ENCODE peak calls at places on chromosomes 1 and 21, in five cellular contexts. I, Z, M, S and Q are unnamed samples.

GRCh38 chr1:159900086-159900680 is at the start of gene CFAP45:
- DNase-seq in S (peak; percentile 85), I (peak; percentile 94), Z (peak; percentile 92), M (peak; percentile 95), Q (no peak)

GRCh38 chr1:218674280-218674773 is 329.2 kb downstream of the TGFB2 start:
- DNase-seq in Z (peak; percentile 93), I (no peak), S (peak; percentile 83), M (peak; percentile 73), Q (peak; percentile 94)

GRCh38 chr1:35864813-35865212 is 18.2 kb upstream of the AGO1 start:
- DNase-seq in M (no peak), Z (no peak), I (no peak), S (peak; percentile 8), Q (no peak)

GRCh38 chr1:218930879-218931278 is 242.8 kb upstream of the LYPLAL1 start:
- DNase-seq in I (no peak), M (peak; percentile 3), Z (no peak), S (peak; percentile 89), Q (no peak)

GRCh38 chr1:225477296-225477911 is 49.6 kb upstream of the LBR start:
- DNase-seq in I (no peak), Z (no peak), M (no peak), S (no peak), Q (no peak)

GRCh38 chr21:32624726-32625125 is 12.5 kb upstream of the CFAP298 start:
- DNase-seq in I (no peak), M (peak; percentile 72), S (peak; percentile 7), Z (peak; percentile 34), Q (peak; percentile 40)

GRCh38 chr1:27332536-27333281 is 9.1 kb upstream of the SYTL1 start:
- DNase-seq in S (peak; percentile 59), I (peak; percentile 84), Z (peak; percentile 62), M (peak; percentile 42), Q (peak; percentile 53)

GRCh38 chr1:181383695-181384094 is 99.6 kb upstream of the CACNA1E start:
- DNase-seq in M (peak; percentile 15), S (no peak), Z (no peak), I (no peak), Q (peak; percentile 23)

GRCh38 chr1:226308723-226309397 is at the start of gene LIN9:
- DNase-seq in Z (peak; percentile 96), I (peak; percentile 97), S (peak; percentile 91), M (peak; percentile 94), Q (peak; percentile 92)

GRCh38 chr1:41758904-41759548 is 159.7 kb downstream of the HIVEP3 start:
- DNase-seq in S (peak; percentile 83), M (peak; percentile 84), I (no peak), Z (peak; percentile 56), Q (no peak)

GRCh38 chr1:169586067-169586394 is 250 bp downstream of the F5 start:
- DNase-seq in I (no peak), S (no peak), M (no peak), Z (no peak), Q (no peak)

GRCh38 chr1:26478159-26478558 is 5.9 kb downstream of the HMGN2 start:
- DNase-seq in S (no peak), I (no peak), M (no peak), Z (no peak), Q (no peak)